ENCODE peak calls at places on chromosomes 11 and 22, in five cellular contexts. Q, B, Z, I and F are unnamed samples.

GRCh38 chr11:3849297-3849874 is 6.1 kb upstream of the STIM1 start:
- DNase-seq in Q (peak), Z (no peak), B (peak), I (peak), F (no peak)

GRCh38 chr11:9982127-9982795 is 311.8 kb downstream of the SBF2 start:
- DNase-seq in B (no peak), Q (peak), I (no peak), Z (no peak), F (no peak)

GRCh38 chr11:18384157-18384641 is 10.2 kb upstream of the LDHA start:
- DNase-seq in Z (peak), I (peak), Q (peak), B (peak), F (no peak)

GRCh38 chr11:102914238-102915043 is 39.7 kb upstream of the MMP12 start:
- DNase-seq in B (peak), I (peak), Q (peak), Z (no peak), F (no peak)

GRCh38 chr11:5288912-5289525 is 12.7 kb downstream of the OR51B4 start:
- DNase-seq in I (no peak), Q (no peak), B (no peak), Z (no peak), F (no peak)

GRCh38 chr22:31857247-31857646 is 87.1 kb upstream of the YWHAH start:
- DNase-seq in Q (no peak), I (no peak), Z (no peak), B (peak), F (no peak)

GRCh38 chr11:3920148-3920852 is 64.8 kb downstream of the STIM1 start:
- DNase-seq in B (peak), Q (peak), Z (peak), I (peak), F (no peak)

GRCh38 chr22:38262051-38262795 is 10.6 kb downstream of the TMEM184B start:
- DNase-seq in B (peak), Q (no peak), Z (peak), I (no peak), F (no peak)

GRCh38 chr11:67054851-67055523 is 1.7 kb upstream of the RHOD start:
- DNase-seq in I (peak), Z (no peak), B (peak), Q (peak), F (peak)

GRCh38 chr22:48197189-48197690 is 1434.8 kb downstream of the TBC1D22A start:
- DNase-seq in I (no peak), Z (no peak), B (peak), Q (no peak), F (no peak)

GRCh38 chr11:106262852-106263251 is 185.4 kb downstream of the AASDHPPT start:
- DNase-seq in I (no peak), Z (no peak), B (no peak), Q (peak), F (no peak)

GRCh38 chr11:86632499-86633269 is 39.7 kb downstream of the ME3 start:
- DNase-seq in B (no peak), Z (no peak), I (peak), Q (peak), F (peak)
- TF ChIP-seq CTCF in B (no peak), Z (no peak), I (no peak), Q (peak), F (peak)

GRCh38 chr11:62842171-62842717 is 2.9 kb upstream of the WDR74 start:
- DNase-seq in Q (no peak), Z (peak), B (peak), I (peak), F (no peak)
- H3K4me3 ChIP-seq in Q (peak), Z (peak), B (peak), I (peak), F (peak)

DNA sequence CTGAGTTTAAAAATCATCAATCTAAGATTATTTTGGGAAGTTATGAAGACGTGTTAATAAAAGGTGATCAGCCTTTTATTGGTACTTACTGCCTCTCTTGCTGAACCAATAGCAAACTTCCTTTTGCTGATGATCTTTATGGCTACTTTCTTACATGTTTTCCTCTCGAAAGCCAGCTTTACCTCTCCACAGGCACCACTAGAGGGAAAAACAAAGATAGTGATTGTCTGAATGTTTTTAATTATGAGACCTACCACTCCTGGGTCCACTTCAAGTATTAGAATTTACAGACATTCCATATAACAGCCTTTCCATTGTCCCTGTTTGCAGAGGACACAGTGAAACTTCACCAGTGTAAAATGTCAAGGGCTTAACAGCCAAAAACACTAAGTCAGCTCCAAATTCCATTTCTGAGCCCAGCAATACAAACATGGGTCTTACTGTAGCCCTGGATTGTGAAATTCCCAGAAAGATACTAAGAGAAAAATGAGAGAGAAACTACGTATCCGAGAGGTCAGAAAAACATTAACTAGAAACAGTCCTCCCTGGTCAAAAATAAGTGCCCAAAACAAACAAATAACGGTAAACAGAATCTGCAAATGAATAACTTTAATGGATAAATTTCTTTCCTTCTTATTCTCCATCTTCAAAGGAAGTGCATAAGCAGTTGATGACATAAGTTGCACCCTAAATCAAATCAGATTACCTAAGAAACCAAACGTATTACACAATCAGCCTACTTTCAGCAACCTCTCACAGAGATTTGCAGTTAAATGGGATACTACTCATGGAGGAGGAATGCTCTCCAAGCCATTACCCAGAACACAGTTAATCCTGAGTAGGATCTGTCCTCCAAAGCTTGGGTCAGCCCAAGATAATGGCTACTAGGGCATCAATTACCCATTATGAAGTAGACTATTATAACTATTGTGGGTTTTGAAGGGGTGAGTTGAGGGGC is 29.5 kb downstream of the CHEK2 start:
- DNase-seq in Z (no peak), I (peak), B (no peak), Q (peak), F (no peak)
- TF ChIP-seq CTCF in Z (peak), I (peak), B (no peak), Q (peak), F (no peak)

GRCh38 chr11:107859459-107860239 is 1.1 kb upstream of the SLC35F2 start:
- DNase-seq in B (peak), Z (peak), I (no peak), Q (no peak), F (peak)

GRCh38 chr11:107858217-107859070 is at the start of gene SLC35F2:
- DNase-seq in I (peak), Z (peak), B (peak), Q (peak), F (peak)

GRCh38 chr11:107856981-107857517 is 1.5 kb downstream of the SLC35F2 start:
- DNase-seq in I (no peak), B (peak), Q (no peak), Z (peak), F (no peak)

GRCh38 chr11:107857550-107858216 is 904 bp downstream of the SLC35F2 start:
- DNase-seq in Q (peak), I (peak), B (peak), Z (no peak), F (no peak)

GRCh38 chr11:107856180-107856980 is 2.2 kb downstream of the SLC35F2 start:
- DNase-seq in Z (no peak), I (no peak), B (peak), Q (no peak), F (no peak)
- H3K4me3 ChIP-seq in Z (no peak), I (no peak), B (no peak), Q (no peak), F (no peak)

DNA sequence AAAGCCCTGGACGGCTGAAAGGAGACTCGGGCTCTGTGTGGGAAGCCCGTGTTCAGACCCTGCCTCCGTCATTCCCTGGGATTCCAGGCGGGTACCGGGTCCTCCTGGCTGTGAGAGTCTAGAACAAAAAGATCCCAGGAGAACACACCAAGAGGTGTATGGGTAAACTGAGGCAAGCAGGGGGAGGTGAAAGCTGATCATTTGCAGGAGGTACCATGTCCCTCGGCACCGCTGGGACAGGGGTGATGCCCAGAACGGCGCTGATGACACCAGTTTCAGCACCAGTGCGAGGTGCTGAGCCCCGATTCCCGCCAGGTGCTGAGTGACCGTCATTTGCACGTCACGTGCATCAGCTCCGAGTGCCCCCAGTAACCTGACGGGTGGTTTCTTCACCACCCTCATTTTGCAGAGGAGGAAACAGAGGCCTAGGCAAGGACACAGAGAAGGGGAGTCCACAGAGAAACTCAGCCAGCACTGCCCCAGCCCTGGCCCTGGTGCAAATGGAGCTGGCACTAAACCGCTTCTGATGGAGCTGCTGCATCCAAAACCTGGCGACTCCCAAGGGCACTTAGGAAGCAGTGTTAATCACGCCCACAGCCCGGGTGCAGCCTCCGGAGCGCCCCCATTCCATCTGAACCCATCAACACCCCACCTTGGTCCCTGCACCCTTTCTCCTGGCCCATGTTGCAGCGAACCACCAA is 16.8 kb downstream of the MACROD1 start:
- DNase-seq in Q (no peak), Z (no peak), I (no peak), B (no peak), F (no peak)
- TF ChIP-seq CTCF in Q (no peak), Z (no peak), I (no peak), B (peak), F (peak)

GRCh38 chr11:104705475-104706195 is 192.6 kb downstream of the CASP12 start:
- DNase-seq in I (no peak), Q (peak), Z (no peak), B (peak), F (no peak)
- H3K4me3 ChIP-seq in I (no peak), Q (no peak), Z (no peak), B (no peak), F (no peak)

GRCh38 chr11:31799036-31799793 is 11.9 kb downstream of the PAX6 start:
- DNase-seq in Z (no peak), Q (no peak), I (no peak), B (no peak), F (no peak)

GRCh38 chr11:31799794-31800397 is 11.2 kb downstream of the PAX6 start:
- DNase-seq in I (no peak), Q (no peak), Z (no peak), B (no peak), F (no peak)

GRCh38 chr11:31796523-31797226 is 14.4 kb downstream of the PAX6 start:
- DNase-seq in I (no peak), Q (no peak), Z (no peak), B (no peak), F (no peak)

GRCh38 chr11:31797227-31798056 is 13.7 kb downstream of the PAX6 start:
- DNase-seq in Z (no peak), Q (no peak), I (no peak), B (no peak), F (no peak)

DNA sequence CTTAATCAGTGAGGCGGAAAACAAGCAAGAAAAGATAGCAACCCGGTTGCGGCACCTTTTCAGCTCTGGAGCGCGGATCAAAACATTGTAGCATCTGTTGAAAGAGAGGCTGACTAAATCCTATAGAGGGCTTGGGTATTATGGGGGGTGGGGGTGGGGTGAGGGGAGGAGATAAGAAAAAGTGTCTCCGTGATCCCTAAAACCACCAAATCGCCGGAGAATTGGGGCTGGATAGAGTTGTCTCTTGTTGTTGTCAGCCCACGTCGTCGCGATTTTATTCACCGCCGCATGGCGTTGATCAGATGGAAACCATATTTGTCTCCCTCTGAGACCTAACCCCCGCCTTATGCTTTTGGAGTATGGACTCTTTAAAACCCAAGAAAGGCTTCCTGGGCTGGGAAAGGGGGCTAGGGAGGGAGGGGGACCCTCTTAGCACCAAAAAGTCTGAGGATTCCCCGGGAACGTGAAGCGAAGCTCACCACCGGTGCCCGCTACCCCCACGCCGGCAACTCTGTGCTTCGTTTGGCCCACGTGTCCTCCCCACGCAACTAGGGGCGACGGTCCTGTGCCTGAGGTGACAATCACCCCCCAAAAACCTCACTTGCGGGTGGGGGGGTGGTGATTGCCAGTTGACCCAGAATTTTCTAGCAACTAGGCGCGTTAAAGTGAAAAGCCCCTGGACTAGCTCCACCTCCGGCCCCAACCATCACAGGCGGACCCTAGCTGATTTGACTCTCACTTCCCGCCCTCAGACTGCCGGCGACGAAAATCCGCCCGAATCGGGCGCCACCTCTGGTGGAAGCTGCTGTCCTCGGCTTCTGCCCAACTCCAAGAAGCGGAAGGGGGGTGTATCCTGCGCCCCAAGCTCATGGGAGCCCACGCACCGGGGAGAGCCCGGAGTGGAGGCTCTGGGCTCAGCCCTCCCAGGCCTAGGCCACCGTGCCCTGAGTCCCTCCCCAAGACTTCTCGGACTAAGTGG is 12.8 kb downstream of the PAX6 start:
- DNase-seq in I (no peak), Q (no peak), Z (no peak), B (no peak), F (no peak)
- TF ChIP-seq CTCF in I (peak), Q (peak), Z (no peak), B (no peak), F (peak)

GRCh38 chr22:45974498-45974897 is 2.5 kb downstream of the WNT7B start:
- DNase-seq in I (no peak), Z (no peak), B (no peak), Q (no peak), F (no peak)

GRCh38 chr22:45972868-45973212 is 4.1 kb downstream of the WNT7B start:
- DNase-seq in Z (no peak), Q (no peak), I (no peak), B (no peak), F (no peak)

GRCh38 chr22:45970709-45971388 is 6.1 kb downstream of the WNT7B start:
- DNase-seq in Z (no peak), I (peak), B (no peak), Q (no peak), F (no peak)

GRCh38 chr22:45971389-45972028 is 5.5 kb downstream of the WNT7B start:
- DNase-seq in B (no peak), Q (no peak), I (no peak), Z (no peak), F (no peak)

DNA sequence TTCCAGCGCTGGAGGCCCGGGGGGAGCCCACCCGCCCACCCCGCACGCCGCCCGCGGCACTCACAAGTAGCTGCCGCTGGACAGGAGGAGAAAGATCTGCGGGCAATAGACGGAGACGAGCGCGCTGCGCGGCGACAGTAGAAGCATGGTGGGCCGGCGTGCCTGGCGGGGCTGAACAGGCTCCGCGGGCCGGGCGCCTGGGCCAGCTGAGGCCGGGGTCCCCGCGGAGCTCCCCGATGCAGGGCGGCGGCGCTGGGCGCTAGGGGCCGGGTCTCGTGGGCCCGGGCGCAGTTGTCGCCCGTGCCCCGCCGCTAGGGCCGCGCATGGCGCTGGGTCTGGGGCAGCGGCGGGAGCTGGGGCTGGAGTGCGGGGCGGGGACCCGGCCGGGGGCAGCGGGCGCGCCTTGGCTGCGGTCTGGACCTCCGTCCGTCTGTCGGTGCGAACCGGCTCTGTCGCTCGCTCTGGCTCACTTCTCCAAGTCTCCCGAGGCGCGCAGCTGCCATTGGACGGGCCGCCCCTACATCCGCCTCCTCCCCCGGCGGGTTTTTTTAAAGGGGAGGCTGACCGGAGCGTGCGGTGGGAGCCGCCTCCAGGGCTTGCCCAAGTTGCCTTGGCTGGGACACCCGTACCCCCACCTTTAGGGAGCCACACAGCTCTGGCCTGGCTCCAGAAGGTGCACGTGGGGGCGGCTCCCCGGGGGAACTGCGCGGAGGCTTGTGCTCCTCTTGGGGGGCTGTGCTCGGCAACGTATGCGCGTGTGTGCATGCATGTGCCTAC is 4.7 kb downstream of the WNT7B start:
- DNase-seq in Z (no peak), Q (no peak), I (no peak), B (no peak), F (no peak)
- H3K4me3 ChIP-seq in Z (no peak), Q (peak), I (no peak), B (no peak), F (no peak)